ENCODE peak calls at places on chromosomes 11 and 22, in ten cellular contexts. R, V, N, W, S, U, T, Y, D and L are unnamed samples. For H3K36me3, the result is how much of the 10 kb centered on the place peaks cover.

GRCh38 chr11:93464938-93465337 is 78.3 kb downstream of the SMCO4 start:
- DNase-seq in R (no peak), V (no peak), N (no peak), W (no peak), S (no peak), U (no peak), T (no peak), Y (no peak), D (no peak), L (no peak)

GRCh38 chr11:70169136-70169535 is 34.0 kb upstream of the FADD start:
- DNase-seq in R (no peak), V (no peak), N (no peak), W (no peak), S (no peak), U (no peak), T (no peak), Y (no peak), D (no peak), L (no peak)

GRCh38 chr11:68295940-68296339 is 16.5 kb upstream of the LRP5 start:
- DNase-seq in R (no peak), V (no peak), N (no peak), W (no peak), S (no peak), U (no peak), T (no peak), Y (no peak), D (no peak), L (no peak)

GRCh38 chr11:118098996-118099837 is 12.5 kb upstream of the SMIM35 start:
- DNase-seq in R (no peak), V (peak), N (no peak), W (no peak), S (peak), U (no peak), T (no peak), Y (no peak), D (peak), L (no peak)

GRCh38 chr22:31179345-31179744 is 19.4 kb downstream of the RNF185 start:
- DNase-seq in R (no peak), V (no peak), N (peak), W (no peak), S (no peak), U (no peak), T (peak), Y (no peak), D (peak), L (peak)

GRCh38 chr11:70289582-70289981 is 19.1 kb downstream of the PPFIA1 start:
- DNase-seq in R (no peak), V (no peak), N (no peak), W (no peak), S (no peak), U (no peak), T (no peak), Y (no peak), D (no peak), L (no peak)

GRCh38 chr11:76288166-76288978 is 82.1 kb upstream of the WNT11 start:
- DNase-seq in R (no peak), V (no peak), N (no peak), W (no peak), S (no peak), U (no peak), T (no peak), Y (no peak), D (no peak), L (no peak)

GRCh38 chr11:72406536-72407507 is 27.5 kb downstream of the CLPB start:
- DNase-seq in R (no peak), V (no peak), N (peak), W (no peak), S (no peak), U (no peak), T (no peak), Y (no peak), D (no peak), L (no peak)

GRCh38 chr11:899724-900123 is 10.9 kb downstream of the CHID1 start:
- DNase-seq in R (no peak), V (no peak), N (no peak), W (no peak), S (no peak), U (no peak), T (no peak), Y (no peak), D (no peak), L (no peak)

GRCh38 chr11:47105974-47106373 is 70.7 kb downstream of the ARFGAP2 start:
- DNase-seq in R (no peak), V (no peak), N (no peak), W (no peak), S (no peak), U (no peak), T (no peak), Y (no peak), D (no peak), L (no peak)

GRCh38 chr11:10348650-10349280 is 43.9 kb downstream of the ADM start:
- DNase-seq in R (no peak), V (no peak), N (peak), W (peak), S (no peak), U (peak), T (peak), Y (no peak), D (no peak), L (no peak)

GRCh38 chr11:121909571-121909970 is 206.4 kb downstream of the BLID start:
- DNase-seq in R (no peak), V (no peak), N (no peak), W (no peak), S (no peak), U (no peak), T (no peak), Y (no peak), D (no peak), L (no peak)

GRCh38 chr11:69097263-69097662 is 48.5 kb downstream of the TPCN2 start:
- DNase-seq in R (no peak), V (no peak), N (no peak), W (no peak), S (no peak), U (no peak), T (no peak), Y (no peak), D (no peak), L (no peak)

GRCh38 chr11:93921695-93922468 is 71.5 kb upstream of the VSTM5 start:
- DNase-seq in R (peak), V (peak), N (peak), W (no peak), S (peak), U (peak), T (peak), Y (peak), D (peak), L (peak)

GRCh38 chr22:22576244-22576988 is 17.4 kb upstream of the PRAME start:
- DNase-seq in R (peak), V (no peak), N (peak), W (no peak), S (peak), U (peak), T (peak), Y (peak), D (peak), L (peak)

DNA sequence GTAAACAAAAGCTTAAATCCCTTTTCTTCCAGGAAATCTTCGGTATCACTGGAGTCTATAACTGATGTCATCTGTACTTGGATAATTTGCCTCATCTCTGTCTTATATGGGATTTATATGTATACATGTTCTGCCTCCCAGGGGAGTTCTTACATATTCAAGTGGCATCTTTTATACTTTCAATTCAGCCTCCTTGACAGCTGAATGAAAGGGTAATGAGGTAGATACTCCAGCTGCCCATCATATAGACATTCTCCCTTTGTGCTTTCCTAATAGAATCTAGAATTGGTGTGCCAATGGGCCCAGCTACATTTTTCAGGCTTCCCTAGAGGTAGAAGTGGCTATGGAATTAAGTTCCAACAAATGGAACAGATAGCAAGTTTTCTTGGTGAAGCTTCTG is 223.8 kb downstream of the LRRC4C start:
- DNase-seq in R (no peak), V (no peak), N (no peak), W (no peak), S (no peak), U (no peak), T (no peak), Y (no peak), D (no peak), L (no peak)
- H3K4me3 ChIP-seq in R (no peak), V (no peak), N (no peak), W (no peak), S (no peak), U (no peak), T (no peak), Y (no peak), D (no peak), L (no peak)

GRCh38 chr22:29998627-29999026 is 81.6 kb upstream of the HORMAD2 start:
- DNase-seq in R (no peak), V (no peak), N (no peak), W (no peak), S (peak), U (no peak), T (no peak), Y (no peak), D (no peak), L (no peak)
- H3K36me3 ChIP-seq in R (under half), V (under half), N (under half), W (under half), S (under half), U (under half), T (under half), Y (half or more), D (under half), L (under half)

GRCh38 chr22:28741200-28741757 is 341 bp downstream of the CHEK2 start:
- DNase-seq in R (no peak), V (peak), N (no peak), W (no peak), S (no peak), U (no peak), T (no peak), Y (no peak), D (no peak), L (no peak)

GRCh38 chr22:28736296-28737155 is 5.1 kb downstream of the CHEK2 start:
- DNase-seq in R (no peak), V (no peak), N (no peak), W (no peak), S (peak), U (no peak), T (no peak), Y (no peak), D (no peak), L (no peak)

GRCh38 chr22:28742562-28742962 is 723 bp downstream of the HSCB start:
- DNase-seq in R (peak), V (no peak), N (no peak), W (no peak), S (no peak), U (no peak), T (no peak), Y (no peak), D (no peak), L (no peak)

GRCh38 chr22:28743852-28744251 is 2.0 kb downstream of the HSCB start:
- DNase-seq in R (no peak), V (no peak), N (no peak), W (no peak), S (no peak), U (no peak), T (no peak), Y (no peak), D (no peak), L (no peak)

GRCh38 chr22:28741758-28742561 is at the start of the genes CHEK2 and HSCB:
- DNase-seq in R (peak), V (peak), N (peak), W (peak), S (peak), U (peak), T (peak), Y (peak), D (peak), L (peak)
- H3K4me3 ChIP-seq in R (peak), V (peak), N (peak), W (peak), S (peak), U (peak), T (peak), Y (peak), D (peak), L (peak)

GRCh38 chr22:19341500-19341899 is 50.0 kb upstream of the CLTCL1 start:
- DNase-seq in R (no peak), V (no peak), N (no peak), W (no peak), S (no peak), U (no peak), T (no peak), Y (no peak), D (no peak), L (no peak)
- H3K36me3 ChIP-seq in R (half or more), V (under half), N (under half), W (under half), S (under half), U (under half), T (half or more), Y (half or more), D (half or more), L (half or more)

GRCh38 chr11:126105748-126106080 is 43.0 kb upstream of the CDON start:
- DNase-seq in R (no peak), V (no peak), N (no peak), W (no peak), S (no peak), U (no peak), T (no peak), Y (no peak), D (no peak), L (no peak)
- H3K4me3 ChIP-seq in R (no peak), V (no peak), N (no peak), W (no peak), S (no peak), U (no peak), T (no peak), Y (no peak), D (no peak), L (no peak)

GRCh38 chr11:44387415-44387814 is 77.5 kb upstream of the ALX4 start:
- DNase-seq in R (no peak), V (no peak), N (no peak), W (no peak), S (no peak), U (no peak), T (no peak), Y (no peak), D (no peak), L (no peak)
- H3K36me3 ChIP-seq in R (under half), V (under half), N (under half), W (under half), S (under half), U (under half), T (under half), Y (under half), D (under half), L (under half)

DNA sequence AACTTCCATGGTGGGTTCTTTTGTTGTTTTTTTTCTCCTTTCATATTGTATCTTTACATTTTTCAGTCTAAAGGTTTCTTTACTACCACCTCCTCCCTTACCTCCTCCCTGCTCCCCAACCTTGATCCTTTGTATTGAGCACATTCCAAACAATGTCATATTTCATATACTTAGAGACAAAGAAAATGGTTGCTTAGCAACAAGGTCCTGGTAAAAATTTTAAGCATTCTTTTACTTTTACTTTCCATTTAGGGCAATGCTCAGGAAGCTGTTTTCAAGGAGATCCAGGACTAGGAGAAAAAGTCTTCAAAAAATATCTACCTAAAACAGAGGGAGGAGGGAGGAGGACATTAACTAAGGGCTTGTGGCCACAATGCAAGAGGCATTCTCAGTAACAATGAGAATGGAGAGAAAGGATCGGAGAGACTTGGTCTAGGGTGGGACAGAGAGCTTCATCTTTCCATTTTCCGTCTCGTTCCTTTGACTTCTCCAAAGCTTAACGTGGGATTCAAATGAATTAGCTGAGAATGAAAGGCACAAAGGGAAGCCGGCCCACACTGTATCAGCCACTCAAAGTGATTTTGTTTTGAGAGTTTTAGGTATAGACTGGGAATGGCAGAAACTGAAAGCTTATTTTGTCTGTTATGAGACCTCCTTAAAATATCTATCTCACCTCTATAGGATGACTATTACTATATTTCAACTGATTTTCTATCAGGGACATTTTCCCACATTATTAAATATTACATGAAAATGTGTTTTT is 455.8 kb downstream of the RAB38 start:
- DNase-seq in R (no peak), V (no peak), N (no peak), W (no peak), S (no peak), U (no peak), T (peak), Y (no peak), D (no peak), L (no peak)
- H3K4me3 ChIP-seq in R (no peak), V (no peak), N (no peak), W (no peak), S (no peak), U (no peak), T (no peak), Y (no peak), D (no peak), L (no peak)

GRCh38 chr11:62778441-62778840 is 7.2 kb downstream of the TAF6L start:
- DNase-seq in R (no peak), V (no peak), N (no peak), W (no peak), S (no peak), U (no peak), T (no peak), Y (no peak), D (no peak), L (no peak)

GRCh38 chr11:62775646-62776045 is 4.5 kb downstream of the TAF6L start:
- DNase-seq in R (no peak), V (no peak), N (no peak), W (no peak), S (no peak), U (no peak), T (no peak), Y (no peak), D (no peak), L (no peak)

GRCh38 chr11:62774407-62774806 is 3.2 kb downstream of the TAF6L start:
- DNase-seq in R (no peak), V (no peak), N (no peak), W (no peak), S (no peak), U (no peak), T (no peak), Y (no peak), D (no peak), L (no peak)

GRCh38 chr11:62777389-62777788 is 6.2 kb downstream of the TAF6L start:
- DNase-seq in R (no peak), V (no peak), N (no peak), W (no peak), S (no peak), U (no peak), T (no peak), Y (no peak), D (no peak), L (no peak)
- H3K36me3 ChIP-seq in R (half or more), V (under half), N (under half), W (under half), S (under half), U (under half), T (under half), Y (half or more), D (under half), L (under half)